ENCODE peak calls at places on chromosomes 7 and 10, in five cellular contexts. I is small intestine, V is C1 segment of cervical spinal cord, M is fibroblast of mammary gland, U is A549. Z is an unnamed sample.

GRCh38 chr10:62024026-62024701 is 122.7 kb downstream of the ARID5B start:
- DNase-seq in I (peak; percentile 82), V (no peak), M (no peak), U (no peak), Z (no peak)

GRCh38 chr7:28230273-28230672 is 49.7 kb upstream of the JAZF1 start:
- DNase-seq in I (peak; percentile 10), V (no peak), M (no peak), U (no peak), Z (no peak)

GRCh38 chr7:25026156-25026555 is 46.2 kb upstream of the OSBPL3 start:
- DNase-seq in I (no peak), V (no peak), M (no peak), U (no peak), Z (no peak)

GRCh38 chr10:71077143-71077581 is 135.2 kb upstream of the UNC5B start:
- DNase-seq in I (no peak), V (no peak), M (no peak), U (no peak), Z (peak; percentile 58)

GRCh38 chr7:125568799-125569198 is 639.2 kb upstream of the POT1 start:
- DNase-seq in I (no peak), V (no peak), M (no peak), U (no peak), Z (no peak)

GRCh38 chr7:129385598-129385997 is 48.6 kb upstream of the STRIP2 start:
- DNase-seq in I (no peak), V (no peak), M (no peak), U (no peak), Z (no peak)

GRCh38 chr7:85103352-85103751 is 83.5 kb downstream of the SEMA3D start:
- DNase-seq in I (peak; percentile 5), V (no peak), M (peak; percentile 47), U (no peak), Z (no peak)

GRCh38 chr7:38284553-38284952 is 11.1 kb upstream of the TARP start:
- DNase-seq in I (no peak), V (no peak), M (no peak), U (no peak), Z (no peak)

GRCh38 chr10:28269842-28270456 is 32.9 kb downstream of the MPP7 start:
- DNase-seq in I (no peak), V (no peak), M (no peak), U (no peak), Z (no peak)

GRCh38 chr7:84102213-84102612 is 92.4 kb downstream of the SEMA3A start:
- DNase-seq in I (no peak), V (no peak), M (peak; percentile 71), U (no peak), Z (no peak)

GRCh38 chr7:816751-817671 is 15.3 kb upstream of the SUN1 start:
- DNase-seq in I (peak; percentile 45), V (no peak), M (no peak), U (peak; percentile 28), Z (peak; percentile 65)

GRCh38 chr7:102326156-102326914 is 29.9 kb downstream of the SPDYE6 start:
- DNase-seq in I (no peak), V (no peak), M (no peak), U (no peak), Z (peak; percentile 42)

GRCh38 chr10:53325073-53325472 is 552.5 kb upstream of the MBL2 start:
- DNase-seq in I (no peak), V (no peak), M (peak; percentile 22), U (no peak), Z (no peak)

GRCh38 chr10:28975891-28976471 is 298.7 kb downstream of the BAMBI start:
- DNase-seq in I (no peak), V (no peak), M (peak; percentile 15), U (no peak), Z (no peak)

GRCh38 chr7:43729924-43730248 is 563 bp upstream of the COA1 start:
- DNase-seq in I (no peak), V (no peak), M (no peak), U (no peak), Z (no peak)

GRCh38 chr10:3290550-3290949 is 118.0 kb upstream of the PITRM1 start:
- DNase-seq in I (no peak), V (no peak), M (no peak), U (no peak), Z (no peak)

GRCh38 chr10:92830478-92831389 is 17.6 kb upstream of the EXOC6 start:
- DNase-seq in I (no peak), V (no peak), M (no peak), U (no peak), Z (no peak)

GRCh38 chr7:99514050-99514449 is 9.6 kb downstream of the ZKSCAN5 start:
- DNase-seq in I (no peak), V (no peak), M (peak; percentile 45), U (no peak), Z (no peak)

GRCh38 chr7:156419782-156420181 is 220.8 kb upstream of the RNF32 start:
- DNase-seq in I (no peak), V (no peak), M (no peak), U (no peak), Z (no peak)

GRCh38 chr7:19113855-19114590 is 3.4 kb downstream of the TWIST1 start:
- DNase-seq in I (no peak), V (no peak), M (peak; percentile 70), U (no peak), Z (no peak)